ENCODE peak calls at places on chromosomes 6 and 20, in six cellular contexts. One of them, this sample, is unnamed.

GRCh38 chr6:113246186-113246585 is 611.0 kb upstream of the MARCKS start:
- DNase-seq in IMR-90: peak; percentile 56
- DNase-seq in tibial nerve: no peak
- DNase-seq in adrenal gland: no peak
- DNase-seq in heart left ventricle: no peak
- DNase-seq in mammary epithelial cell: no peak
- DNase-seq in this sample: no peak

GRCh38 chr6:21586760-21587181 is 6.8 kb upstream of the SOX4 start:
- DNase-seq in heart left ventricle: peak; percentile 38
- DNase-seq in tibial nerve: peak; percentile 27
- DNase-seq in adrenal gland: no peak
- DNase-seq in mammary epithelial cell: no peak
- DNase-seq in IMR-90: no peak
- DNase-seq in this sample: peak; percentile 9

GRCh38 chr20:39117486-39117885 is 155.3 kb downstream of the DHX35 start:
- DNase-seq in tibial nerve: no peak
- DNase-seq in heart left ventricle: no peak
- DNase-seq in adrenal gland: peak; percentile 32
- DNase-seq in mammary epithelial cell: peak; percentile 89
- DNase-seq in IMR-90: peak; percentile 43
- DNase-seq in this sample: no peak

GRCh38 chr6:141552463-141552862 is 580.3 kb upstream of the GJE1 start:
- DNase-seq in tibial nerve: no peak
- DNase-seq in adrenal gland: no peak
- DNase-seq in IMR-90: peak; percentile 86
- DNase-seq in mammary epithelial cell: peak; percentile 94
- DNase-seq in heart left ventricle: no peak
- DNase-seq in this sample: no peak

GRCh38 chr6:127971945-127972391 is 71.1 kb upstream of the THEMIS start:
- DNase-seq in IMR-90: peak; percentile 70
- DNase-seq in mammary epithelial cell: peak; percentile 82
- DNase-seq in heart left ventricle: no peak
- DNase-seq in adrenal gland: no peak
- DNase-seq in tibial nerve: no peak
- DNase-seq in this sample: no peak

GRCh38 chr6:144195671-144196070 is 45.4 kb downstream of the STX11 start:
- DNase-seq in IMR-90: peak; percentile 62
- DNase-seq in heart left ventricle: no peak
- DNase-seq in mammary epithelial cell: peak; percentile 90
- DNase-seq in adrenal gland: no peak
- DNase-seq in tibial nerve: no peak
- DNase-seq in this sample: no peak

GRCh38 chr20:44070139-44070900 is 116.7 kb downstream of the JPH2 start:
- DNase-seq in IMR-90: no peak
- DNase-seq in tibial nerve: no peak
- DNase-seq in heart left ventricle: no peak
- DNase-seq in mammary epithelial cell: no peak
- DNase-seq in adrenal gland: no peak
- DNase-seq in this sample: no peak

GRCh38 chr20:35007891-35008290 is 52.2 kb downstream of the MYH7B start:
- DNase-seq in tibial nerve: no peak
- DNase-seq in adrenal gland: peak; percentile 13
- DNase-seq in IMR-90: no peak
- DNase-seq in mammary epithelial cell: no peak
- DNase-seq in heart left ventricle: no peak
- DNase-seq in this sample: no peak

GRCh38 chr6:55664581-55665223 is 85.7 kb upstream of the HMGCLL1 start:
- DNase-seq in heart left ventricle: no peak
- DNase-seq in adrenal gland: no peak
- DNase-seq in mammary epithelial cell: peak; percentile 32
- DNase-seq in IMR-90: peak; percentile 20
- DNase-seq in tibial nerve: no peak
- DNase-seq in this sample: no peak

GRCh38 chr20:48923149-48923718 is 1.7 kb downstream of the ARFGEF2 start:
- DNase-seq in adrenal gland: no peak
- DNase-seq in IMR-90: no peak
- DNase-seq in tibial nerve: no peak
- DNase-seq in heart left ventricle: no peak
- DNase-seq in mammary epithelial cell: no peak
- DNase-seq in this sample: no peak

GRCh38 chr6:93819189-93819588 is 399.8 kb upstream of the EPHA7 start:
- DNase-seq in IMR-90: no peak
- DNase-seq in mammary epithelial cell: no peak
- DNase-seq in heart left ventricle: no peak
- DNase-seq in adrenal gland: no peak
- DNase-seq in tibial nerve: no peak
- DNase-seq in this sample: no peak

GRCh38 chr20:34636648-34637047 is 40.2 kb downstream of the PIGU start:
- DNase-seq in adrenal gland: no peak
- DNase-seq in tibial nerve: no peak
- DNase-seq in heart left ventricle: no peak
- DNase-seq in mammary epithelial cell: no peak
- DNase-seq in IMR-90: no peak
- DNase-seq in this sample: no peak

GRCh38 chr20:36319356-36320260 is 13.5 kb downstream of the DLGAP4 start:
- DNase-seq in mammary epithelial cell: no peak
- DNase-seq in tibial nerve: no peak
- DNase-seq in IMR-90: no peak
- DNase-seq in adrenal gland: no peak
- DNase-seq in heart left ventricle: no peak
- DNase-seq in this sample: no peak

GRCh38 chr6:111379831-111380230 is 103.2 kb downstream of the REV3L start:
- DNase-seq in mammary epithelial cell: no peak
- DNase-seq in adrenal gland: no peak
- DNase-seq in IMR-90: no peak
- DNase-seq in tibial nerve: no peak
- DNase-seq in heart left ventricle: no peak
- DNase-seq in this sample: no peak

GRCh38 chr20:10313215-10313614 is 94.6 kb downstream of the SNAP25 start:
- DNase-seq in adrenal gland: no peak
- DNase-seq in mammary epithelial cell: no peak
- DNase-seq in tibial nerve: no peak
- DNase-seq in heart left ventricle: no peak
- DNase-seq in IMR-90: no peak
- DNase-seq in this sample: no peak

GRCh38 chr20:21315138-21315537 is 12.0 kb downstream of the XRN2 start:
- DNase-seq in heart left ventricle: no peak
- DNase-seq in tibial nerve: no peak
- DNase-seq in mammary epithelial cell: peak; percentile 94
- DNase-seq in adrenal gland: peak; percentile 69
- DNase-seq in IMR-90: peak; percentile 78
- DNase-seq in this sample: no peak

GRCh38 chr6:169701218-169701952 is 444 bp downstream of the WDR27 start:
- DNase-seq in heart left ventricle: no peak
- DNase-seq in mammary epithelial cell: no peak
- DNase-seq in IMR-90: no peak
- DNase-seq in adrenal gland: no peak
- DNase-seq in tibial nerve: no peak
- DNase-seq in this sample: no peak

GRCh38 chr6:169695131-169695530 is 6.7 kb downstream of the WDR27 start:
- DNase-seq in tibial nerve: no peak
- DNase-seq in heart left ventricle: no peak
- DNase-seq in adrenal gland: no peak
- DNase-seq in mammary epithelial cell: no peak
- DNase-seq in IMR-90: no peak
- DNase-seq in this sample: no peak

GRCh38 chr6:169701953-169702639 is at the start of the genes C6orf120 and WDR27:
- DNase-seq in adrenal gland: peak; percentile 97
- DNase-seq in mammary epithelial cell: peak; percentile 95
- DNase-seq in heart left ventricle: peak; percentile 96
- DNase-seq in tibial nerve: peak; percentile 91
- DNase-seq in IMR-90: peak; percentile 95
- DNase-seq in this sample: peak; percentile 91

GRCh38 chr6:169702640-169703246 is 817 bp downstream of the C6orf120 start:
- DNase-seq in mammary epithelial cell: no peak
- DNase-seq in tibial nerve: no peak
- DNase-seq in IMR-90: peak; percentile 19
- DNase-seq in adrenal gland: peak; percentile 48
- DNase-seq in heart left ventricle: no peak
- DNase-seq in this sample: no peak

DNA sequence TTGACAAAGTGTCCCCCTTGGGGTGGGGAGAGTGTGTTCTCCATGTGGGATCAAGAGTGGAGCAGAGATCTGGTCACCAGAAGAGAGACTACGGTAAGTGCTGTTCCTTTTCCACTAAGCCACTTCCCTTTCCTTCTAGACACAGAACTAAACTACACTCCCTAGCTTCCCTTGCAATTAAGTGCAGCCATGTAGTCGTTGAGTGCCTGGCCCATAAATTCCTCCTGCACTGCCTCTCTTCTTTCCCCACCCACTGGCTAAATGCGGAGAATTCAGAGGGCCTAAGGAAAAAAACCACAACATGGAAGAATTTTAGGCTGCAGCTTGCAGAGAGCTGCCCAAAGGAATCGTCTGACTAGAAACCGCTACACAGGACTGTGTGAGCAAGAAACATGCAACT is 1.5 kb downstream of the WDR27 start:
- DNase-seq in mammary epithelial cell: no peak
- DNase-seq in IMR-90: peak; percentile 29
- DNase-seq in heart left ventricle: no peak
- DNase-seq in tibial nerve: no peak
- DNase-seq in adrenal gland: no peak
- DNase-seq in this sample: no peak
- H3K4me3 ChIP-seq in mammary epithelial cell: peak overlapping the region; percentile 7
- H3K4me3 ChIP-seq in IMR-90: no peak overlapping the region
- H3K4me3 ChIP-seq in heart left ventricle: no peak overlapping the region
- H3K4me3 ChIP-seq in tibial nerve: no peak overlapping the region
- H3K4me3 ChIP-seq in adrenal gland: no peak overlapping the region
- H3K4me3 ChIP-seq in this sample: peak overlapping the region; percentile 89

DNA sequence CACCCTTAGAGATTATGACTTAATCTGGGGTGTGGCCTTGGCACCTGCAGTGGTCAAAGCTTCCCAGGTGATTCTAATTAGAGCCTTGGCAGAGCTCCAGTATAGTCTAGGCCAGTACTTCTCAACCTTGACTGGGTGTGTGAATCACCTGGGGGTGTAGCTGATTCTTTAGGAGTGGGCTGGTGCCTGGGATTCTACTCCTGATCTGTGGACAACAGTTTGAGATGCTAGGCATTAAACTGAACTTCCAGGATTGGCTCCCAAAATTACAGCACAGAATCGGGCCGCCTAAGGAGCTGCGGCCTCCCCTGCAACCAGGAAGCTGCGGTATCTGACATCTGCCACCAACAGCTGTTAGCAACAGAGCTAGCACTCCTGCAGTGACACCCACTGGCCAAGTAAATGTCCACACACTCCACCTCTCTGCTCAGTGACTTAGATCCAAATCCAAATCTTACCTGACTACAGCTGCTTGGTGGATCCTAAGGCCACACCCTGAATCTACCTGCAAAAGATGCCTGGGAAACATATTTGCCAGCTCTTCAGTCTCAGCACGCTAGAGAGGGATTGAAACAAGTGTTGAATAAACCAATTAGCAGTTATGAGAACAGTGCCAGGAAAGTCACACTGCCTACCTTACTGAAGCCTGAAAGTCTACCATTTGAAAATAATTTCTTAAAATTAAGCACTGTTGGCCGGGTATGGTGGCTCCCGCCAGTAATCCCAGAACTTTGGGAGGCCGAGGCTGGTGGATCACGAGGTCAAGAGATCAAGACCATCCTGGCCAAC is 126.7 kb downstream of the UNC5CL start:
- DNase-seq in adrenal gland: peak; percentile 30
- DNase-seq in mammary epithelial cell: peak; percentile 87
- DNase-seq in heart left ventricle: peak; percentile 46
- DNase-seq in IMR-90: no peak
- DNase-seq in tibial nerve: no peak
- DNase-seq in this sample: no peak
- TF ChIP-seq CTCF in adrenal gland: peak; percentile 40
- TF ChIP-seq CTCF in mammary epithelial cell: peak; percentile 75
- TF ChIP-seq CTCF in heart left ventricle: peak; percentile 53
- TF ChIP-seq CTCF in IMR-90: peak; percentile 14
- TF ChIP-seq CTCF in tibial nerve: no peak
- TF ChIP-seq CTCF in this sample: peak; percentile 64

GRCh38 chr20:6768228-6769185 is 1.0 kb downstream of the BMP2 start:
- DNase-seq in adrenal gland: peak; percentile 23
- DNase-seq in mammary epithelial cell: peak; percentile 50
- DNase-seq in tibial nerve: peak; percentile 20
- DNase-seq in heart left ventricle: peak; percentile 28
- DNase-seq in IMR-90: peak; percentile 4
- DNase-seq in this sample: no peak
- H3K27ac ChIP-seq in adrenal gland: peak overlapping the region; percentile 41
- H3K27ac ChIP-seq in mammary epithelial cell: peak overlapping the region; percentile 56
- H3K27ac ChIP-seq in tibial nerve: peak overlapping the region; percentile 73
- H3K27ac ChIP-seq in heart left ventricle: peak overlapping the region; percentile 51
- H3K27ac ChIP-seq in IMR-90: no peak overlapping the region
- H3K27ac ChIP-seq in this sample: peak overlapping the region; percentile 51

GRCh38 chr6:137049095-137049494 is 4.3 kb upstream of the IL20RA start:
- DNase-seq in tibial nerve: no peak
- DNase-seq in mammary epithelial cell: no peak
- DNase-seq in IMR-90: no peak
- DNase-seq in adrenal gland: no peak
- DNase-seq in heart left ventricle: no peak
- DNase-seq in this sample: no peak
- H3K4me3 ChIP-seq in tibial nerve: no peak overlapping the region
- H3K4me3 ChIP-seq in mammary epithelial cell: no peak overlapping the region
- H3K4me3 ChIP-seq in IMR-90: no peak overlapping the region
- H3K4me3 ChIP-seq in adrenal gland: no peak overlapping the region
- H3K4me3 ChIP-seq in heart left ventricle: no peak overlapping the region
- H3K4me3 ChIP-seq in this sample: no peak overlapping the region

GRCh38 chr20:18904624-18905023 is 91.0 kb downstream of the SCP2D1 start:
- DNase-seq in mammary epithelial cell: no peak
- DNase-seq in IMR-90: no peak
- DNase-seq in adrenal gland: peak; percentile 38
- DNase-seq in heart left ventricle: no peak
- DNase-seq in tibial nerve: no peak
- DNase-seq in this sample: no peak
- TF ChIP-seq CTCF in mammary epithelial cell: peak; percentile 74
- TF ChIP-seq CTCF in IMR-90: no peak
- TF ChIP-seq CTCF in adrenal gland: peak; percentile 33
- TF ChIP-seq CTCF in heart left ventricle: peak; percentile 36
- TF ChIP-seq CTCF in tibial nerve: no peak
- TF ChIP-seq CTCF in this sample: peak; percentile 22